ENCODE peak calls at places on chromosomes 5 and 9, in six cellular contexts. Y is lung, V is mesenchymal stem cell, J is OCI-LY7, W is mucosa of descending colon, S is Caco-2. B is an unnamed sample. For H3K4me1, the result is how much of the 10 kb centered on the place peaks cover.

GRCh38 chr9:127526655-127527559 is 75.6 kb downstream of the LRSAM1 start:
- DNase-seq in V (no peak), Y (no peak), W (no peak), S (no peak), J (no peak), B (no peak)

GRCh38 chr9:27278374-27278773 is 18.6 kb downstream of the EQTN start:
- DNase-seq in S (no peak), W (no peak), Y (no peak), V (peak), J (no peak), B (no peak)

GRCh38 chr5:149940077-149940574 is 4.5 kb downstream of the PDE6A start:
- DNase-seq in S (no peak), J (no peak), Y (no peak), W (no peak), V (peak), B (no peak)

GRCh38 chr9:1997646-1998045 is 17.5 kb upstream of the SMARCA2 start:
- DNase-seq in J (no peak), S (no peak), W (no peak), V (no peak), Y (no peak), B (no peak)

GRCh38 chr5:40409600-40409999 is 270.1 kb upstream of the PTGER4 start:
- DNase-seq in Y (no peak), J (no peak), S (no peak), V (no peak), W (peak), B (peak)

GRCh38 chr9:110936252-110936651 is 102.0 kb downstream of the LPAR1 start:
- DNase-seq in V (no peak), Y (no peak), S (no peak), J (no peak), W (no peak), B (no peak)

GRCh38 chr5:83204651-83205050 is 127.3 kb downstream of the XRCC4 start:
- DNase-seq in W (no peak), V (no peak), J (no peak), S (no peak), Y (no peak), B (no peak)

GRCh38 chr5:157222506-157223230 is 42.0 kb downstream of the ITK start:
- DNase-seq in V (peak), S (no peak), J (no peak), W (no peak), Y (no peak), B (peak)

GRCh38 chr5:52805614-52806013 is 17.9 kb downstream of the ITGA1 start:
- DNase-seq in W (no peak), S (no peak), J (no peak), Y (no peak), V (no peak), B (no peak)
- H3K4me1 ChIP-seq in W (under half), S (under half), J (under half), Y (under half), V (under half), B (under half)

GRCh38 chr9:113566712-113567071 is 103.2 kb downstream of the RGS3 start:
- DNase-seq in J (no peak), Y (no peak), S (peak), W (no peak), V (no peak), B (no peak)
- H3K4me3 ChIP-seq in J (no peak), Y (no peak), S (no peak), W (no peak), V (no peak), B (no peak)

DNA sequence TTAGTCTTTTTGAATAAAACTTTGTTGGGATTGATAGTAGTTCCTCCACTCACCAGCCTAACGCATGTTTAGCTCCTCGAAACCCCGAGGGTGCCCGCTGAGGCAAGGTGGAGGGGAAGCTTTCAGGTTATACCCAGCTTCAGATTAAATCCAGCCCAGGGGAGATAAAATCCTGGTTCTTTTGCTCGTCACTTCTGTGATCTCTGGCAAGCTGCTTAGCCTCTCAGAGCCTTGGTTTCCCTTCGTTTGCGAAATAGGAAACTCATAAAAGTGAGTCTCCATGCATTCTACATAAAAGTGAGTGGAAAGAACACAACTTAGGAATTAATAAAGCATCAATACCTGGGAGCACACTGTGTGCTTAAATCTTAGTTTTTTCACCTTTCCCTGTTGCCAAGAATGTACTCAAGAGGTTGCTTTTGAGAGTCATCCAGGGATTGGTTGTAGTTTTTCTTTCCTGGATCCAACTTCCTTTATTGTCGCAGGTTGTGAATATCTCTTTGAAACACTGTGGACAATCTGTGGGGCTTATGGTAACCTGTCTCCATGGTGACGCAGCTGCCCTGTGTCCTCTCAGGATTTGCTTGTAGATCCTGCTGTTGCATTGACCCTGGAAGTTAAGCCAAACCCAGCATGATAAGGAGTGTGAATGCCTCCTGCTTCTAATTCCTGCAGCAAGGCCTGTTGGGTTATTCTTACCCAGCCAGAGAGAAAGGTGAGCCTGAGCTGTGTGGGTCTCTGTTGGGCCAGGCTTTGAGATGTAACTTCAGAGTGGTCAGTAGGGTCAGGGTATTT is 2.0 kb downstream of the GALNT12 start:
- DNase-seq in J (no peak), V (no peak), S (no peak), Y (no peak), W (no peak), B (no peak)
- H3K4me1 ChIP-seq in J (under half), V (under half), S (under half), Y (under half), W (under half), B (under half)

GRCh38 chr9:20726144-20726543 is 42.1 kb downstream of the FOCAD start:
- DNase-seq in V (no peak), Y (no peak), W (no peak), J (no peak), S (no peak), B (no peak)
- H3K4me3 ChIP-seq in V (no peak), Y (no peak), W (no peak), J (no peak), S (no peak), B (no peak)

DNA sequence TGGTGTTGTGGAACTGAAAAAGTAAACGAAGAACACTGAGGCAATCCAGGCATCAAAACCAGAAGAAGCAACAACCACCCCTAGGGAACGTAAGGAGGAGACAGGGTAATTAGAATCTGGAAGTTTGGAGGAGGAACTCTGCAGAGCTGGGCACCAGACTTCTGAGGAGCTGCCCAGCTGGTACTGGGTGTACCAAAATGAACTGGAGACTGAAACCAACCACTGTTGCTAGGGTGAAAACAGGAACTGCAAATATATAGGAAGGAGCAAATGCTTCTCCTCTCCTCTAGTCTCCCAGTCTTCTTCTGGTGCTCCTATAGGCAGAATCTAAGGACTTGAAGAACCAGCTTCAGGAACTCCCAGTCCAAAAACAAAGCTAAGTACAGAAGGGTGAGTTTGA is 189.8 kb downstream of the ELAVL2 start:
- DNase-seq in W (no peak), J (no peak), S (no peak), V (no peak), Y (no peak), B (no peak)
- H3K4me1 ChIP-seq in W (under half), J (under half), S (under half), V (under half), Y (under half), B (under half)

GRCh38 chr5:174140452-174140851 is 94.9 kb downstream of the NSG2 start:
- DNase-seq in Y (peak), S (no peak), W (no peak), J (no peak), V (no peak), B (no peak)

GRCh38 chr5:174139623-174140022 is 94.1 kb downstream of the NSG2 start:
- DNase-seq in W (no peak), Y (no peak), J (no peak), V (no peak), S (no peak), B (no peak)

DNA sequence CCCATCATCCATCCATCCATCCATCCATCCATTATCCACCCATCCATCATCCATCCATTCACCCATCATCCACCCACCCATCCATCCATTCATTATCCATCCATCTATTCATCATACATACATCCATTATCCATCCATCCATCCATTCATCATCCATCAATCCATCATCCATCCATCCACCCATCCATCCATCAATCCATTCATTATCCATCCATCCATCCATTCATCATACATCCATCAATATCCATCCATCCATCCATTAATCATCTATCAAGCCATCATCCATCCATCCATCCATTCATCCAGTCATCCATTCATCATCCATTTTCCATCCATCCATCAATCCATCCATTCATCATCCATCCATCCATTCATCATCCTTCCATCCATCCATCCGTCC is 89.0 kb downstream of the NSG2 start:
- DNase-seq in Y (no peak), W (no peak), J (no peak), S (no peak), V (no peak), B (no peak)
- H3K4me3 ChIP-seq in Y (no peak), W (no peak), J (no peak), S (no peak), V (no peak), B (no peak)

DNA sequence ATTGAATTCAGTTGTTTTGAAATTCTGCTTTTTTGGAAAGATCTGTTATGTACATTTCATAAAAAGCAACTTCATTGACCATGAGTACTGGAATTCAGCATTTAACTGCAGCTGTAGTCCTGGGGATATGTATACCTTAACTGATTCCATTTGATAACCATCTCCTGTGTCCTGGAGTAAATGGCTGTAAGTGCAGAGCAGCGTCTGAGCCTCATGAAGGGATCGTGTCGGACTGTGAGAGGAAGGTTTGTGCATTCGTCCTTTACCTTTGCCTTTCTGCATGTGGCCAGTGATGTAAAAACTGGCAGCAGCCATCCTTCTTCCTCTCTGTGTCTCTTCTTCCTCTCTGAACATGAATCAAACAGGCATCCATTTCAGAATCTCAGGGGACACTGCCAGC is 287.2 kb downstream of the FANCC start:
- DNase-seq in Y (no peak), S (no peak), J (no peak), V (no peak), W (no peak), B (no peak)
- H3K4me1 ChIP-seq in Y (under half), S (half or more), J (under half), V (under half), W (under half), B (under half)

DNA sequence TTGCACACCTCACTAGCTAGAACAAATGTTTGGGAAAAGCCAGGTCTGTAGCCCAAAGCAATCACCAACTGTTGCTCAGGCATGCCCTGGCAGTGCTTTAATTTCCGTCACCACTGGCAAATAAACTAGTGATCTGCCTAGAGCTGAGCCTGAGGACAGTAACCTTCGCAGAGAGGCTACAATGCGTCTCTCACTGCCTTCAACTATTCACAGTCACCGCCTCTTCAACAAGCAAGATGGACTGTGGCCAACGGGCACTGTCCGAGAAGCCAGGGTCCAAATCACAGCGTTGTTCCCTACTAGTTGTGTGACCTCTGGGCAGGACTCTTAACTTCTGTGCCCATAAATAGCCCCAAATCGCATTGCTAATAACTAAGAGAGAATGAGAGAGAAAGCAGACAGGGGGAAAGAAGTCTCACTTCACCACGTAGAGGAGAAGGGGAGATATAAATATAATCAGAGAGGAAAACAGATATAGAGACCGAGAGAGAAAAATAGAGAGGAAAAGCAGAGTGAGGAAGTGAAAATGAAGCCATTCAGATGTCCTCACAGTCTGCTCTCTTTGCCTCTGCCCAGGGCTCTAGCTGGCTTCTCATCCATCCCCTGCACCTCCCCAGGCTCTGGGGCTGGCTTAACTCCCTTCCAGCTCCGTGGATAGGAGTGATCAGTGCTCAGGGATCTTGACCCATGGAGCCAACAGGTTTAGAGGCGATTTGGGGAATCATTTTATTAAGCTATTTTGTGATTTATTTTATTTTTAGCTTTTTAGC is 157.9 kb downstream of the ZDHHC21 start:
- DNase-seq in W (no peak), S (no peak), V (no peak), Y (no peak), J (no peak), B (no peak)
- H3K4me3 ChIP-seq in W (no peak), S (no peak), V (no peak), Y (no peak), J (no peak), B (no peak)

GRCh38 chr9:131700076-131700475 is 39.8 kb downstream of the RAPGEF1 start:
- DNase-seq in Y (no peak), W (no peak), S (no peak), J (no peak), V (no peak), B (no peak)
- H3K4me1 ChIP-seq in Y (under half), W (under half), S (under half), J (half or more), V (under half), B (half or more)

B was measured in CD4-positive, alpha-beta memory T cell.